ENCODE peak calls at places on chromosomes 5 and 9, in eight cellular contexts. One of them, this sample, is unnamed.

GRCh38 chr5:322942-323879 is 1.7 kb downstream of the AHRR start:
- DNase-seq in uterus: no peak
- DNase-seq in neuronal stem cell: no peak
- DNase-seq in naive thymus-derived CD4-positive, alpha-beta T cell: no peak
- DNase-seq in right lobe of liver: no peak
- DNase-seq in lung: no peak
- DNase-seq in CD4-positive, CD25-positive, alpha-beta regulatory T cell: no peak
- DNase-seq in cardiac muscle cell: no peak
- DNase-seq in this sample: no peak

GRCh38 chr5:56612759-56613158 is 202.6 kb upstream of the MAP3K1 start:
- DNase-seq in uterus: no peak
- DNase-seq in neuronal stem cell: no peak
- DNase-seq in naive thymus-derived CD4-positive, alpha-beta T cell: peak; percentile 64
- DNase-seq in right lobe of liver: no peak
- DNase-seq in lung: no peak
- DNase-seq in CD4-positive, CD25-positive, alpha-beta regulatory T cell: peak; percentile 46
- DNase-seq in cardiac muscle cell: no peak
- DNase-seq in this sample: no peak

GRCh38 chr5:102226321-102226720 is 69.8 kb downstream of the SLCO4C1 start:
- DNase-seq in uterus: no peak
- DNase-seq in neuronal stem cell: no peak
- DNase-seq in naive thymus-derived CD4-positive, alpha-beta T cell: no peak
- DNase-seq in right lobe of liver: no peak
- DNase-seq in lung: no peak
- DNase-seq in CD4-positive, CD25-positive, alpha-beta regulatory T cell: no peak
- DNase-seq in cardiac muscle cell: no peak
- DNase-seq in this sample: no peak

GRCh38 chr9:130298663-130299279 is 33.2 kb downstream of the HMCN2 start:
- DNase-seq in uterus: no peak
- DNase-seq in neuronal stem cell: peak; percentile 48
- DNase-seq in naive thymus-derived CD4-positive, alpha-beta T cell: no peak
- DNase-seq in right lobe of liver: peak; percentile 42
- DNase-seq in lung: no peak
- DNase-seq in CD4-positive, CD25-positive, alpha-beta regulatory T cell: no peak
- DNase-seq in cardiac muscle cell: peak; percentile 76
- DNase-seq in this sample: no peak

GRCh38 chr5:154334406-154335041 is 111.3 kb upstream of the SAP30L start:
- DNase-seq in uterus: no peak
- DNase-seq in neuronal stem cell: no peak
- DNase-seq in naive thymus-derived CD4-positive, alpha-beta T cell: no peak
- DNase-seq in right lobe of liver: no peak
- DNase-seq in lung: no peak
- DNase-seq in CD4-positive, CD25-positive, alpha-beta regulatory T cell: no peak
- DNase-seq in cardiac muscle cell: no peak
- DNase-seq in this sample: no peak

GRCh38 chr5:516338-516925 is 7.8 kb downstream of the SLC9A3 start:
- DNase-seq in uterus: no peak
- DNase-seq in neuronal stem cell: no peak
- DNase-seq in naive thymus-derived CD4-positive, alpha-beta T cell: no peak
- DNase-seq in right lobe of liver: no peak
- DNase-seq in lung: no peak
- DNase-seq in CD4-positive, CD25-positive, alpha-beta regulatory T cell: no peak
- DNase-seq in cardiac muscle cell: no peak
- DNase-seq in this sample: no peak

GRCh38 chr9:135090081-135090480 is 2.6 kb downstream of the OLFM1 start:
- DNase-seq in uterus: no peak
- DNase-seq in neuronal stem cell: no peak
- DNase-seq in naive thymus-derived CD4-positive, alpha-beta T cell: no peak
- DNase-seq in right lobe of liver: no peak
- DNase-seq in lung: no peak
- DNase-seq in CD4-positive, CD25-positive, alpha-beta regulatory T cell: no peak
- DNase-seq in cardiac muscle cell: no peak
- DNase-seq in this sample: no peak

GRCh38 chr5:139675213-139675612 is 27.1 kb downstream of the CXXC5 start:
- DNase-seq in uterus: no peak
- DNase-seq in neuronal stem cell: no peak
- DNase-seq in naive thymus-derived CD4-positive, alpha-beta T cell: no peak
- DNase-seq in right lobe of liver: no peak
- DNase-seq in lung: no peak
- DNase-seq in CD4-positive, CD25-positive, alpha-beta regulatory T cell: no peak
- DNase-seq in cardiac muscle cell: no peak
- DNase-seq in this sample: no peak

GRCh38 chr9:83598487-83598886 is 24.5 kb upstream of the IDNK start:
- DNase-seq in uterus: no peak
- DNase-seq in neuronal stem cell: no peak
- DNase-seq in naive thymus-derived CD4-positive, alpha-beta T cell: no peak
- DNase-seq in right lobe of liver: no peak
- DNase-seq in lung: no peak
- DNase-seq in CD4-positive, CD25-positive, alpha-beta regulatory T cell: no peak
- DNase-seq in cardiac muscle cell: no peak
- DNase-seq in this sample: no peak

GRCh38 chr9:78713746-78714405 is 417.0 kb downstream of the PSAT1 start:
- DNase-seq in uterus: no peak
- DNase-seq in neuronal stem cell: no peak
- DNase-seq in naive thymus-derived CD4-positive, alpha-beta T cell: no peak
- DNase-seq in right lobe of liver: no peak
- DNase-seq in lung: no peak
- DNase-seq in CD4-positive, CD25-positive, alpha-beta regulatory T cell: no peak
- DNase-seq in cardiac muscle cell: no peak
- DNase-seq in this sample: no peak

GRCh38 chr5:175609504-175609903 is 48.4 kb upstream of the HRH2 start:
- DNase-seq in uterus: no peak
- DNase-seq in neuronal stem cell: no peak
- DNase-seq in naive thymus-derived CD4-positive, alpha-beta T cell: no peak
- DNase-seq in right lobe of liver: no peak
- DNase-seq in lung: no peak
- DNase-seq in CD4-positive, CD25-positive, alpha-beta regulatory T cell: no peak
- DNase-seq in cardiac muscle cell: no peak
- DNase-seq in this sample: no peak

GRCh38 chr9:110156902-110157301 is 51.1 kb downstream of the C9orf152 start:
- DNase-seq in uterus: no peak
- DNase-seq in neuronal stem cell: no peak
- DNase-seq in naive thymus-derived CD4-positive, alpha-beta T cell: peak; percentile 59
- DNase-seq in right lobe of liver: no peak
- DNase-seq in lung: no peak
- DNase-seq in CD4-positive, CD25-positive, alpha-beta regulatory T cell: peak; percentile 54
- DNase-seq in cardiac muscle cell: no peak
- DNase-seq in this sample: peak; percentile 49

GRCh38 chr5:83077662-83078261 is 415 bp downstream of the XRCC4 start:
- DNase-seq in uterus: no peak
- DNase-seq in neuronal stem cell: no peak
- DNase-seq in naive thymus-derived CD4-positive, alpha-beta T cell: no peak
- DNase-seq in right lobe of liver: no peak
- DNase-seq in lung: no peak
- DNase-seq in CD4-positive, CD25-positive, alpha-beta regulatory T cell: no peak
- DNase-seq in cardiac muscle cell: peak; percentile 14
- DNase-seq in this sample: no peak

GRCh38 chr5:181187500-181188213 is 17.3 kb downstream of the TRIM7 start:
- DNase-seq in uterus: peak; percentile 83
- DNase-seq in neuronal stem cell: peak; percentile 84
- DNase-seq in naive thymus-derived CD4-positive, alpha-beta T cell: peak; percentile 58
- DNase-seq in right lobe of liver: no peak
- DNase-seq in lung: peak; percentile 69
- DNase-seq in CD4-positive, CD25-positive, alpha-beta regulatory T cell: peak; percentile 45
- DNase-seq in cardiac muscle cell: peak; percentile 77
- DNase-seq in this sample: peak; percentile 68

GRCh38 chr5:83921794-83922193 is 201.1 kb upstream of the HAPLN1 start:
- DNase-seq in uterus: no peak
- DNase-seq in neuronal stem cell: no peak
- DNase-seq in naive thymus-derived CD4-positive, alpha-beta T cell: no peak
- DNase-seq in right lobe of liver: no peak
- DNase-seq in lung: no peak
- DNase-seq in CD4-positive, CD25-positive, alpha-beta regulatory T cell: no peak
- DNase-seq in cardiac muscle cell: no peak
- DNase-seq in this sample: no peak

GRCh38 chr5:106454651-106455415 is 1215.9 kb downstream of the EFNA5 start:
- DNase-seq in uterus: no peak
- DNase-seq in neuronal stem cell: peak; percentile 59
- DNase-seq in naive thymus-derived CD4-positive, alpha-beta T cell: no peak
- DNase-seq in right lobe of liver: no peak
- DNase-seq in lung: no peak
- DNase-seq in CD4-positive, CD25-positive, alpha-beta regulatory T cell: no peak
- DNase-seq in cardiac muscle cell: peak; percentile 66
- DNase-seq in this sample: no peak

GRCh38 chr9:136667940-136668760 is 5.4 kb downstream of the EGFL7 start:
- DNase-seq in uterus: no peak
- DNase-seq in neuronal stem cell: no peak
- DNase-seq in naive thymus-derived CD4-positive, alpha-beta T cell: no peak
- DNase-seq in right lobe of liver: no peak
- DNase-seq in lung: no peak
- DNase-seq in CD4-positive, CD25-positive, alpha-beta regulatory T cell: no peak
- DNase-seq in cardiac muscle cell: no peak
- DNase-seq in this sample: no peak
- H3K4me3 ChIP-seq in uterus: peak overlapping the region; percentile 17
- H3K4me3 ChIP-seq in neuronal stem cell: no peak overlapping the region
- H3K4me3 ChIP-seq in naive thymus-derived CD4-positive, alpha-beta T cell: no peak overlapping the region
- H3K4me3 ChIP-seq in right lobe of liver: peak overlapping the region; percentile 33
- H3K4me3 ChIP-seq in lung: peak overlapping the region; percentile 65
- H3K4me3 ChIP-seq in CD4-positive, CD25-positive, alpha-beta regulatory T cell: no peak overlapping the region
- H3K4me3 ChIP-seq in cardiac muscle cell: no peak overlapping the region
- H3K4me3 ChIP-seq in this sample: no peak overlapping the region

GRCh38 chr5:135193213-135194125 is 159.4 kb upstream of the PITX1 start:
- DNase-seq in uterus: no peak
- DNase-seq in neuronal stem cell: no peak
- DNase-seq in naive thymus-derived CD4-positive, alpha-beta T cell: no peak
- DNase-seq in right lobe of liver: no peak
- DNase-seq in lung: no peak
- DNase-seq in CD4-positive, CD25-positive, alpha-beta regulatory T cell: no peak
- DNase-seq in cardiac muscle cell: peak; percentile 41
- DNase-seq in this sample: no peak

GRCh38 chr5:135192351-135192750 is 158.3 kb upstream of the PITX1 start:
- DNase-seq in uterus: no peak
- DNase-seq in neuronal stem cell: no peak
- DNase-seq in naive thymus-derived CD4-positive, alpha-beta T cell: no peak
- DNase-seq in right lobe of liver: no peak
- DNase-seq in lung: no peak
- DNase-seq in CD4-positive, CD25-positive, alpha-beta regulatory T cell: no peak
- DNase-seq in cardiac muscle cell: no peak
- DNase-seq in this sample: no peak

GRCh38 chr5:135189024-135189423 is 155.0 kb upstream of the PITX1 start:
- DNase-seq in uterus: no peak
- DNase-seq in neuronal stem cell: no peak
- DNase-seq in naive thymus-derived CD4-positive, alpha-beta T cell: no peak
- DNase-seq in right lobe of liver: no peak
- DNase-seq in lung: no peak
- DNase-seq in CD4-positive, CD25-positive, alpha-beta regulatory T cell: no peak
- DNase-seq in cardiac muscle cell: no peak
- DNase-seq in this sample: no peak

GRCh38 chr5:135190345-135191083 is 156.5 kb upstream of the PITX1 start:
- DNase-seq in uterus: no peak
- DNase-seq in neuronal stem cell: peak; percentile 17
- DNase-seq in naive thymus-derived CD4-positive, alpha-beta T cell: no peak
- DNase-seq in right lobe of liver: no peak
- DNase-seq in lung: no peak
- DNase-seq in CD4-positive, CD25-positive, alpha-beta regulatory T cell: no peak
- DNase-seq in cardiac muscle cell: no peak
- DNase-seq in this sample: no peak

GRCh38 chr5:135191084-135191826 is 157.2 kb upstream of the PITX1 start:
- DNase-seq in uterus: peak; percentile 79
- DNase-seq in neuronal stem cell: peak; percentile 77
- DNase-seq in naive thymus-derived CD4-positive, alpha-beta T cell: peak; percentile 68
- DNase-seq in right lobe of liver: peak; percentile 84
- DNase-seq in lung: peak; percentile 74
- DNase-seq in CD4-positive, CD25-positive, alpha-beta regulatory T cell: peak; percentile 50
- DNase-seq in cardiac muscle cell: peak; percentile 89
- DNase-seq in this sample: peak; percentile 31
- H3K27ac ChIP-seq in uterus: no peak overlapping the region
- H3K27ac ChIP-seq in neuronal stem cell: no peak overlapping the region
- H3K27ac ChIP-seq in naive thymus-derived CD4-positive, alpha-beta T cell: no peak overlapping the region
- H3K27ac ChIP-seq in right lobe of liver: no peak overlapping the region
- H3K27ac ChIP-seq in lung: no peak overlapping the region
- H3K27ac ChIP-seq in CD4-positive, CD25-positive, alpha-beta regulatory T cell: no peak overlapping the region
- H3K27ac ChIP-seq in cardiac muscle cell: no peak overlapping the region
- H3K27ac ChIP-seq in this sample: no peak overlapping the region

DNA sequence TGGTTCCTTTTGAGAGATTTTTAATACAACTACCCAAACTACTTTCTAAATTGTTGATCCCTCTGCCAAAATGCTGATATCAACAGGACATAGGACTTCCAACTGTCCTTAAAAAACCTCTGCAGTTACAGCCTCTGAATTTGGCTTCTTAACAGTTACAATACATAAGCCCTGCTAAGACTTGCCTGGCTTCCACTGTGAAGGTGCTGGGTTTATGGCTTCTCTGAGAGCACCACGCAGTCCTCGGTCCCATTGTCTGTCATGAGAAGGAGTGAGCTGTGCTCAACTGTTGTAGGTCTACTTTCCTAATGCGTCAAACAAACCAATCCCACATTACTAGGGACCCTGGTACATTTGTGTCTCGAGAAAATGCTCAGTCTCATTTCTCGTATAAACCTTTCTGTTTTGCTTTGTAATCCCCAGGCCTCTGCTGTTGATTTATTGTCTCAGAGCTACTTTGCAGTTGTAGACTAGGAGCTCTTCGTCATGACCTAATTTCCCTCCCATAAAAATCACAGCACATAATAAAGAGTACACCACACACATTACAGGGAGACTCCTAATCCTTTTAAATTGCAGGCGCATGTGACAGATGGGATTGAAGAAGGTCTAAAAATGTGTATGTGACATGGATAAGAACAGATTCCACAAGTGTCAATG is 274.9 kb downstream of the NR3C1 start:
- DNase-seq in uterus: no peak
- DNase-seq in neuronal stem cell: no peak
- DNase-seq in naive thymus-derived CD4-positive, alpha-beta T cell: no peak
- DNase-seq in right lobe of liver: no peak
- DNase-seq in lung: no peak
- DNase-seq in CD4-positive, CD25-positive, alpha-beta regulatory T cell: no peak
- DNase-seq in cardiac muscle cell: no peak
- DNase-seq in this sample: no peak
- H3K4me3 ChIP-seq in uterus: no peak overlapping the region
- H3K4me3 ChIP-seq in neuronal stem cell: no peak overlapping the region
- H3K4me3 ChIP-seq in naive thymus-derived CD4-positive, alpha-beta T cell: no peak overlapping the region
- H3K4me3 ChIP-seq in right lobe of liver: no peak overlapping the region
- H3K4me3 ChIP-seq in lung: no peak overlapping the region
- H3K4me3 ChIP-seq in CD4-positive, CD25-positive, alpha-beta regulatory T cell: no peak overlapping the region
- H3K4me3 ChIP-seq in cardiac muscle cell: no peak overlapping the region
- H3K4me3 ChIP-seq in this sample: no peak overlapping the region

DNA sequence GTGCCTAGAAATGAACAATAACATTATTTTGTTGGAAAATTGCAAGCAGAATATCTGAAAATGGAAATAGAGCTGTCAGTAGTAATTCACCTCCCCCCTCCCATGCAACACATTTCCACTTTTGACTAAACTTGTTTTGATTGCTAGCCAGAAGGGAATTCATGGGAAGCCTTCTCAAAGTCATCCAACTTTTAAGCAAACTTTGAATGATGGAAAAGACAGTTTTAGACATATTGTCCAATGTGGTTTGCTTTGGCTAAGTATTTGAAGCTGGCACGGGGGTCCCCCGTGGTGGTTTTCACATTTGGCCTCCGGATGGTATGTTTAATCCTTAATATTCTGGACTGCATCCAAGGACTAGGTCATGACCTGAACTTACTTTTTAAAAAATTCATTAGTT is 7.5 kb downstream of the NR2F1 start:
- DNase-seq in uterus: no peak
- DNase-seq in neuronal stem cell: no peak
- DNase-seq in naive thymus-derived CD4-positive, alpha-beta T cell: no peak
- DNase-seq in right lobe of liver: no peak
- DNase-seq in lung: no peak
- DNase-seq in CD4-positive, CD25-positive, alpha-beta regulatory T cell: no peak
- DNase-seq in cardiac muscle cell: no peak
- DNase-seq in this sample: no peak
- H3K27ac ChIP-seq in uterus: no peak overlapping the region
- H3K27ac ChIP-seq in neuronal stem cell: no peak overlapping the region
- H3K27ac ChIP-seq in naive thymus-derived CD4-positive, alpha-beta T cell: no peak overlapping the region
- H3K27ac ChIP-seq in right lobe of liver: no peak overlapping the region
- H3K27ac ChIP-seq in lung: no peak overlapping the region
- H3K27ac ChIP-seq in CD4-positive, CD25-positive, alpha-beta regulatory T cell: no peak overlapping the region
- H3K27ac ChIP-seq in cardiac muscle cell: no peak overlapping the region
- H3K27ac ChIP-seq in this sample: no peak overlapping the region

This sample was measured in CD8-positive, alpha-beta memory T cell.